ENCODE peak calls at places on chromosomes 1 and 21, in five cellular contexts. G is fibroblast of lung; X is H9; D is CD4-positive, alpha-beta memory T cell; K is PC-3. M is an unnamed sample.

GRCh38 chr1:48223372-48224081 is 1.0 kb downstream of the SLC5A9 start:
- DNase-seq in G (no peak), X (no peak), D (no peak), K (no peak), M (peak; percentile 55)

GRCh38 chr1:90476994-90477393 is 240.1 kb downstream of the BARHL2 start:
- DNase-seq in G (no peak), X (no peak), D (no peak), K (no peak), M (no peak)

GRCh38 chr1:13583592-13583963 is at the start of gene PDPN:
- DNase-seq in G (peak; percentile 75), X (peak; percentile 87), D (no peak), K (no peak), M (peak; percentile 18)

GRCh38 chr1:33683913-33684312 is 180.0 kb upstream of the HMGB4 start:
- DNase-seq in G (peak; percentile 66), X (no peak), D (no peak), K (no peak), M (no peak)

GRCh38 chr1:157496121-157496526 is 56.2 kb downstream of the FCRL5 start:
- DNase-seq in G (peak; percentile 2), X (no peak), D (peak; percentile 32), K (peak; percentile 84), M (no peak)

GRCh38 chr1:226532553-226532952 is 16.0 kb upstream of the STUM start:
- DNase-seq in G (no peak), X (peak; percentile 57), D (no peak), K (no peak), M (no peak)

GRCh38 chr1:17533201-17533600 is 6.3 kb upstream of the ARHGEF10L start:
- DNase-seq in G (no peak), X (no peak), D (no peak), K (no peak), M (no peak)

GRCh38 chr1:60126733-60127132 is 53.2 kb upstream of the C1orf87 start:
- DNase-seq in G (no peak), X (no peak), D (no peak), K (no peak), M (no peak)

GRCh38 chr1:100448371-100448770 is 89.6 kb upstream of the GPR88 start:
- DNase-seq in G (no peak), X (no peak), D (no peak), K (peak; percentile 52), M (no peak)

GRCh38 chr21:31895069-31895851 is 22.4 kb downstream of the HUNK start:
- DNase-seq in G (peak; percentile 19), X (peak; percentile 13), D (no peak), K (no peak), M (no peak)

GRCh38 chr21:33661146-33661545 is 18.8 kb downstream of the ITSN1 start:
- DNase-seq in G (no peak), X (no peak), D (no peak), K (peak; percentile 73), M (no peak)

GRCh38 chr1:212862111-212862690 is 4.1 kb downstream of the FLVCR1 start:
- DNase-seq in G (no peak), X (no peak), D (no peak), K (no peak), M (no peak)

DNA sequence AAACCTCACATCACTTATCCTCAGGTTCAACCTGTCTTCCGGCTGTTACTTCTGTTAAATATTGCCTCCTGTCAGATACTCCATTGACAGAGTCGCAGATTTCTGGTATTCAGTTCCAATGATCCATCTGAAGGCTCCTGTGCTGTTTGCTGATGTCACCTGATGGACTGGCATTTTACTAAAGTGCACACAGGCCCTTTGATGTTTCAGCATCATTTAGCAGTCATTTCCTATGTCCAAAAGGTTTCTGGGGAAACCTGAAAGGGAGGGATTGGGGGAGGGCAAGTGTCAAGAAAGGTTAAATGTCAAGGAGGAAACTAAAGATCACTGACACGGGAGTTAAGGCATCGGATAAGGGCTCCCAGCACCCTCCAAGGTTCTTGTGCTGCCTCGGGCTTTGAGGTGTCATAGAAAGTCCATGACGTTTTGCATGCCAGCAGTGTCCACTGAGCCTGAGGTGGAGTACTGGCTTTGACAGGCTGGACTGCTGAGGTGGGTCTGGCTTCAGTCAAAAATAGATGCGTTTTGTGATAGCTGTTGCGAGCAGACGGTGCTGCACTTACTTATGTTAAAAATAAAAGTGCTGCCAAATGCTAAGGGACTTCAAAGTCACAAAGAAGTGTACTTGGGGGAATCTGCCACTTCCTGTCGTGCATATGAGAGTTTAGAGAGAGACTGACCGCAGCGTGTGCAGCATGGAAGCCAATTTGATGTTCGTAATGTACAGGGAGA is 30.8 kb downstream of the XCL2 start:
- DNase-seq in G (no peak), X (no peak), D (peak; percentile 51), K (no peak), M (no peak)
- H3K4me1 ChIP-seq in G (no peaks in the 10 kb centered on the region), X (no peaks in the 10 kb centered on the region), D (peaks cover 42% of the 10 kb centered on the region), K (no peaks in the 10 kb centered on the region), M (peaks cover 4% of the 10 kb centered on the region)

GRCh38 chr1:56566994-56567393 is 12.4 kb downstream of the PLPP3 start:
- DNase-seq in G (peak; percentile 24), X (no peak), D (no peak), K (no peak), M (no peak)

GRCh38 chr1:56566040-56566774 is 13.2 kb downstream of the PLPP3 start:
- DNase-seq in G (no peak), X (no peak), D (no peak), K (no peak), M (no peak)

GRCh38 chr1:56572334-56573050 is 6.9 kb downstream of the PLPP3 start:
- DNase-seq in G (no peak), X (no peak), D (no peak), K (no peak), M (no peak)

GRCh38 chr1:56570924-56571372 is 8.4 kb downstream of the PLPP3 start:
- DNase-seq in G (no peak), X (no peak), D (no peak), K (peak; percentile 87), M (no peak)

DNA sequence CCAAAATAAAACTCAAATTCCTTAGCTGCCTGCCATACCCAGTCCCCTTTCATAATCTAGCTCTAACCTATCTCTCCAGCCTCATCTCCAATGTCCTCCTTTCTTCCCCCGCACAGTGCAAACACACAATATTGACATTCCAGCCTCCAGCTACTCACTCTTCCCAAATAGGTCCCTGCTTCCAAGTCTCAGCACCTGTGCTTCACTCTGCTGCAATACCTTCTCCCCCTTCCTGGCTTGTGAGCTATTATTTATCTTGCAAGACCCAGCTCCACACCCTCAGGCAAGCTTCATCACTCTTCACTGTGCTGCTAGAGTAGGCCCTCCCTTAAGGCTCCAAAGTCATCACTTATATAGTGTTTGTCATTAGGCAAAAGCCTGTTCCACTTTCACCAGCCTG is 9.7 kb downstream of the PLPP3 start:
- DNase-seq in G (no peak), X (no peak), D (no peak), K (peak; percentile 97), M (no peak)
- H3K4me1 ChIP-seq in G (peaks cover 5% of the 10 kb centered on the region), X (peaks cover 24% of the 10 kb centered on the region), D (no peaks in the 10 kb centered on the region), K (peaks cover 44% of the 10 kb centered on the region), M (peaks cover 13% of the 10 kb centered on the region)

DNA sequence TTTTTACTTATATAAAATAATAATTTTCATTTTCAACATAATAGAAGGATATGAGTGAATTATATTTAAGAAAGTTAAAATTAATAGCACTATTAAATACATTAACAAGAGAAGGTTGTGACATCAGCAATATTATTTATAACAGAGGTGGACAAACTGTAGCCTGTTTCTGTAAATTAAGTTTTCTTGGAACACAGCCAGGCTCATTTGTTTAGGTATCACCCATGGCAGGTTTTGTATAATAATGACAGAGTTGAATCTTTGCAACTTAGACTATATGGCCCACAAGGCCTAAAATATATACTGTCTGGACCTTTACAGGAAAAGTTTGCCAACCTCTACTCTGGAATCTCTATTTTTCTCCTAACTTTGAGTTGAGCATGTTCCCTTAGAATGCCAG is 42.8 kb upstream of the CACYBP start:
- DNase-seq in G (no peak), X (no peak), D (no peak), K (no peak), M (no peak)
- H3K4me1 ChIP-seq in G (no peaks in the 10 kb centered on the region), X (no peaks in the 10 kb centered on the region), D (peaks cover 35% of the 10 kb centered on the region), K (no peaks in the 10 kb centered on the region), M (peaks cover 30% of the 10 kb centered on the region)

DNA sequence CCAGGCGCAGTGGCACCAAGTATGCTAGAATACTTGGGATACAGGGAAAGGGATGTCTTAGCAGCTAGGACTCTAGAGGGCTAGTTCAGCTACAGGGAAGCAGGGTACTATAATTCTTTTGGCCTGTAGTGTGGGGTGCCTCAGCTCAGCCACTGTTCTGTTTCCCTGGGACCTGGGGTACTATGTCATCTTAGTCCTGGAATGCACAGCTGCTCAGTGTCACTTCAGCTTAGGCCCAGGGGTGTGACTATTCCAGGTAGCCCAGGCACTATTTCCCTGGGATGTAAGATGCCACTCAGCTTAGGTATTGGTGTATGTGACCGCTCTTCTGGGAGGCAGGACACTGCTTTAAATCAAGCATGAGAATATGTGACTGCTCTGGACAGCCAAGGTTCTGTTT is 34.1 kb downstream of the RGSL1 start:
- DNase-seq in G (no peak), X (no peak), D (no peak), K (no peak), M (no peak)
- H3K4me1 ChIP-seq in G (no peaks in the 10 kb centered on the region), X (no peaks in the 10 kb centered on the region), D (no peaks in the 10 kb centered on the region), K (no peaks in the 10 kb centered on the region), M (no peaks in the 10 kb centered on the region)

GRCh38 chr1:9303916-9304315 is 11.2 kb downstream of the SPSB1 start:
- DNase-seq in G (no peak), X (no peak), D (no peak), K (no peak), M (no peak)
- H3K4me1 ChIP-seq in G (peaks cover 33% of the 10 kb centered on the region), X (no peaks in the 10 kb centered on the region), D (no peaks in the 10 kb centered on the region), K (peaks cover 40% of the 10 kb centered on the region), M (peaks cover 35% of the 10 kb centered on the region)

DNA sequence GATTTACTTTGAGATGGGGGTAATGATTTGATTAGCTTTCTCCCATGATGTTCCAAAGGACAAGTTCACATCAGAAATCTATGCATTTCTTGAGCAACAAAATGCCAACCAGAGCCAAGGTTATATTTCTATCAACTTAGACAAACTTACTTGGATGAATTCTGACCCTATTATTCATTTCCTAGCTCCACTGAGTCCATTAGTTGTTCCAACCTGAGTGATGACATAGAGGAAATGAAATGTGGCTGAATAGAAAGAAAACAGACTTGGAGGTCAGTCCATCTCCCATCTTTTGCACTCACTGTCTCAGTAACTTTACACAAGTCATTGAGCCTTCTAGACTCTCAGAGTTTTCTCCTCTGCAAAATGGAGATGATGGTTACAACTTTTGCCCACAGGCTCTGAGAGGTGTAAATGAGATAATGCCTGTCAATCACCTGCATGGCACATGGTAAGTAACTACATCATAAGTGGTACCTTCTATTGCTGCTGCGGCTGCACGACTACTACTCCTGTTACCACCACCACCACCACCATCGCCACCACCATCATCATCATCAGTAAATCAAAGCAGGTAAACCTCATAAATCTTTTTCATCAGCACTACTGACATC is 98.2 kb downstream of the PTPN14 start:
- DNase-seq in G (peak; percentile 83), X (no peak), D (no peak), K (peak; percentile 66), M (no peak)
- H3K4me1 ChIP-seq in G (peaks cover 18% of the 10 kb centered on the region), X (peaks cover 24% of the 10 kb centered on the region), D (no peaks in the 10 kb centered on the region), K (peaks cover 50% of the 10 kb centered on the region), M (no peaks in the 10 kb centered on the region)

DNA sequence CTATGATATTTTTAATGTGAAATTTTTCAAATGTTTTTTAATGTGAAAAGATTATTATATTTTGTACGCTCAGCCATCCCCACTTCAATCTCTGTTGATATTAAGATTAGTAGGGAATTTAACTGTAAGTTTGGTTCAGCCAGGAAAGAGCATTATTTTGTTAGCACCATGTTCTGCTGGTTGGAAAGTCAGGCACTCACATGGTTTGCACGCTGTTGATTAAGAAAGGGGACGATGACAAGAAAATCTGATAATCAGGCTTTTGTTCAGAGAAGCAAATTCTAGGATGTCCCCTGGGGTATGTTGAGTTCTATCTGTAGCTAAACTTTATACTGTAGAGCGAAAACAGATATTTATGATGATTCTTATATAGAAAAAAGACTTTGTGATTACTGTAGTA is 115.1 kb downstream of the OSBPL9 start:
- DNase-seq in G (no peak), X (no peak), D (no peak), K (no peak), M (no peak)
- H3K4me1 ChIP-seq in G (peaks cover 2% of the 10 kb centered on the region), X (peaks cover 4% of the 10 kb centered on the region), D (peaks cover 59% of the 10 kb centered on the region), K (peaks cover 14% of the 10 kb centered on the region), M (no peaks in the 10 kb centered on the region)

M was measured in transverse colon.